ENCODE peak calls at places on chromosomes 11 and 22, in ten cellular contexts. One of them, this sample, is unnamed.

GRCh38 chr11:10441652-10442503 is 13.2 kb upstream of the AMPD3 start:
- DNase-seq in NCI-H1092: no peak
- DNase-seq in stimulated activated CD4-positive, alpha-beta T cell treated with anti-CD3 and anti-CD28 coated beads, TNF-alpha, amount 100 ng/mL, for 4 hours: no peak
- DNase-seq in iPS DF 6.9: no peak
- DNase-seq in astrocyte of the spinal cord: peak; percentile 19
- DNase-seq in AG04449: no peak
- DNase-seq in activated CD8-positive, alpha-beta memory T cell treated with anti-CD3 and anti-CD28 coated beads, Interleukin-2, amount 50 U/mL, for 4 hours: no peak
- DNase-seq in T-helper 2 cell: no peak
- DNase-seq in kidney glomerular epithelial cell: no peak
- DNase-seq in HT1080: no peak
- DNase-seq in this sample: no peak

GRCh38 chr11:110463153-110463552 is 33.4 kb downstream of the FDX1 start:
- DNase-seq in NCI-H1092: peak; percentile 37
- DNase-seq in stimulated activated CD4-positive, alpha-beta T cell treated with anti-CD3 and anti-CD28 coated beads, TNF-alpha, amount 100 ng/mL, for 4 hours: no peak
- DNase-seq in iPS DF 6.9: peak; percentile 29
- DNase-seq in astrocyte of the spinal cord: peak; percentile 57
- DNase-seq in AG04449: no peak
- DNase-seq in activated CD8-positive, alpha-beta memory T cell treated with anti-CD3 and anti-CD28 coated beads, Interleukin-2, amount 50 U/mL, for 4 hours: peak; percentile 16
- DNase-seq in T-helper 2 cell: no peak
- DNase-seq in kidney glomerular epithelial cell: peak; percentile 32
- DNase-seq in HT1080: peak; percentile 41
- DNase-seq in this sample: peak; percentile 56

GRCh38 chr22:50192056-50192824 is 6.5 kb downstream of the TRABD start:
- DNase-seq in NCI-H1092: no peak
- DNase-seq in stimulated activated CD4-positive, alpha-beta T cell treated with anti-CD3 and anti-CD28 coated beads, TNF-alpha, amount 100 ng/mL, for 4 hours: no peak
- DNase-seq in iPS DF 6.9: no peak
- DNase-seq in astrocyte of the spinal cord: no peak
- DNase-seq in AG04449: no peak
- DNase-seq in activated CD8-positive, alpha-beta memory T cell treated with anti-CD3 and anti-CD28 coated beads, Interleukin-2, amount 50 U/mL, for 4 hours: no peak
- DNase-seq in T-helper 2 cell: no peak
- DNase-seq in kidney glomerular epithelial cell: no peak
- DNase-seq in HT1080: no peak
- DNase-seq in this sample: no peak

GRCh38 chr11:36948445-36949171 is 350.6 kb upstream of the RAG2 start:
- DNase-seq in NCI-H1092: no peak
- DNase-seq in stimulated activated CD4-positive, alpha-beta T cell treated with anti-CD3 and anti-CD28 coated beads, TNF-alpha, amount 100 ng/mL, for 4 hours: no peak
- DNase-seq in iPS DF 6.9: no peak
- DNase-seq in astrocyte of the spinal cord: no peak
- DNase-seq in AG04449: no peak
- DNase-seq in activated CD8-positive, alpha-beta memory T cell treated with anti-CD3 and anti-CD28 coated beads, Interleukin-2, amount 50 U/mL, for 4 hours: no peak
- DNase-seq in T-helper 2 cell: no peak
- DNase-seq in kidney glomerular epithelial cell: no peak
- DNase-seq in HT1080: no peak
- DNase-seq in this sample: no peak

GRCh38 chr22:37999640-38000272 is 15.4 kb upstream of the SOX10 start:
- DNase-seq in NCI-H1092: no peak
- DNase-seq in stimulated activated CD4-positive, alpha-beta T cell treated with anti-CD3 and anti-CD28 coated beads, TNF-alpha, amount 100 ng/mL, for 4 hours: no peak
- DNase-seq in iPS DF 6.9: no peak
- DNase-seq in astrocyte of the spinal cord: peak; percentile 73
- DNase-seq in AG04449: no peak
- DNase-seq in activated CD8-positive, alpha-beta memory T cell treated with anti-CD3 and anti-CD28 coated beads, Interleukin-2, amount 50 U/mL, for 4 hours: no peak
- DNase-seq in T-helper 2 cell: no peak
- DNase-seq in kidney glomerular epithelial cell: no peak
- DNase-seq in HT1080: peak; percentile 88
- DNase-seq in this sample: peak; percentile 85

GRCh38 chr11:35647535-35648092 is 15.0 kb upstream of the TRIM44 start:
- DNase-seq in NCI-H1092: no peak
- DNase-seq in stimulated activated CD4-positive, alpha-beta T cell treated with anti-CD3 and anti-CD28 coated beads, TNF-alpha, amount 100 ng/mL, for 4 hours: no peak
- DNase-seq in iPS DF 6.9: no peak
- DNase-seq in astrocyte of the spinal cord: no peak
- DNase-seq in AG04449: no peak
- DNase-seq in activated CD8-positive, alpha-beta memory T cell treated with anti-CD3 and anti-CD28 coated beads, Interleukin-2, amount 50 U/mL, for 4 hours: no peak
- DNase-seq in T-helper 2 cell: no peak
- DNase-seq in kidney glomerular epithelial cell: no peak
- DNase-seq in HT1080: no peak
- DNase-seq in this sample: no peak

GRCh38 chr11:119780264-119780953 is 51.4 kb upstream of the NECTIN1 start:
- DNase-seq in NCI-H1092: no peak
- DNase-seq in stimulated activated CD4-positive, alpha-beta T cell treated with anti-CD3 and anti-CD28 coated beads, TNF-alpha, amount 100 ng/mL, for 4 hours: no peak
- DNase-seq in iPS DF 6.9: no peak
- DNase-seq in astrocyte of the spinal cord: no peak
- DNase-seq in AG04449: no peak
- DNase-seq in activated CD8-positive, alpha-beta memory T cell treated with anti-CD3 and anti-CD28 coated beads, Interleukin-2, amount 50 U/mL, for 4 hours: no peak
- DNase-seq in T-helper 2 cell: no peak
- DNase-seq in kidney glomerular epithelial cell: no peak
- DNase-seq in HT1080: no peak
- DNase-seq in this sample: no peak

GRCh38 chr11:17776213-17776875 is 41.8 kb downstream of the KCNC1 start:
- DNase-seq in NCI-H1092: no peak
- DNase-seq in stimulated activated CD4-positive, alpha-beta T cell treated with anti-CD3 and anti-CD28 coated beads, TNF-alpha, amount 100 ng/mL, for 4 hours: no peak
- DNase-seq in iPS DF 6.9: no peak
- DNase-seq in astrocyte of the spinal cord: no peak
- DNase-seq in AG04449: no peak
- DNase-seq in activated CD8-positive, alpha-beta memory T cell treated with anti-CD3 and anti-CD28 coated beads, Interleukin-2, amount 50 U/mL, for 4 hours: no peak
- DNase-seq in T-helper 2 cell: no peak
- DNase-seq in kidney glomerular epithelial cell: no peak
- DNase-seq in HT1080: no peak
- DNase-seq in this sample: no peak

GRCh38 chr11:66999555-66999954 is 23.4 kb upstream of the SYT12 start:
- DNase-seq in NCI-H1092: no peak
- DNase-seq in stimulated activated CD4-positive, alpha-beta T cell treated with anti-CD3 and anti-CD28 coated beads, TNF-alpha, amount 100 ng/mL, for 4 hours: no peak
- DNase-seq in iPS DF 6.9: no peak
- DNase-seq in astrocyte of the spinal cord: no peak
- DNase-seq in AG04449: no peak
- DNase-seq in activated CD8-positive, alpha-beta memory T cell treated with anti-CD3 and anti-CD28 coated beads, Interleukin-2, amount 50 U/mL, for 4 hours: no peak
- DNase-seq in T-helper 2 cell: no peak
- DNase-seq in kidney glomerular epithelial cell: no peak
- DNase-seq in HT1080: no peak
- DNase-seq in this sample: no peak

GRCh38 chr11:118628432-118628831 is 21.0 kb downstream of the PHLDB1 start:
- DNase-seq in NCI-H1092: no peak
- DNase-seq in stimulated activated CD4-positive, alpha-beta T cell treated with anti-CD3 and anti-CD28 coated beads, TNF-alpha, amount 100 ng/mL, for 4 hours: no peak
- DNase-seq in iPS DF 6.9: no peak
- DNase-seq in astrocyte of the spinal cord: no peak
- DNase-seq in AG04449: no peak
- DNase-seq in activated CD8-positive, alpha-beta memory T cell treated with anti-CD3 and anti-CD28 coated beads, Interleukin-2, amount 50 U/mL, for 4 hours: no peak
- DNase-seq in T-helper 2 cell: no peak
- DNase-seq in kidney glomerular epithelial cell: no peak
- DNase-seq in HT1080: no peak
- DNase-seq in this sample: no peak

GRCh38 chr11:61701298-61701993 is 21.3 kb downstream of the DAGLA start:
- DNase-seq in NCI-H1092: peak; percentile 46
- DNase-seq in stimulated activated CD4-positive, alpha-beta T cell treated with anti-CD3 and anti-CD28 coated beads, TNF-alpha, amount 100 ng/mL, for 4 hours: no peak
- DNase-seq in iPS DF 6.9: no peak
- DNase-seq in astrocyte of the spinal cord: no peak
- DNase-seq in AG04449: no peak
- DNase-seq in activated CD8-positive, alpha-beta memory T cell treated with anti-CD3 and anti-CD28 coated beads, Interleukin-2, amount 50 U/mL, for 4 hours: no peak
- DNase-seq in T-helper 2 cell: no peak
- DNase-seq in kidney glomerular epithelial cell: no peak
- DNase-seq in HT1080: peak; percentile 45
- DNase-seq in this sample: no peak

This sample was measured in fibroblast of lung.